ENCODE peak calls at places on chromosomes 6 and 20, in four cellular contexts. J is heart right ventricle, T is SW 1271, X is EL. I is an unnamed sample.

GRCh38 chr6:132391391-132392291 is 9.6 kb downstream of the MOXD1 start:
- DNase-seq in J (no peak), T (no peak), X (peak), I (peak)

GRCh38 chr6:166253277-166254229 is 54.6 kb downstream of the PRR18 start:
- DNase-seq in J (no peak), T (no peak), X (no peak), I (no peak)

GRCh38 chr20:31663838-31664695 is 26.4 kb downstream of the COX4I2 start:
- DNase-seq in J (no peak), T (no peak), X (no peak), I (no peak)

GRCh38 chr6:14055541-14055940 is 62.0 kb upstream of the CD83 start:
- DNase-seq in J (no peak), T (no peak), X (no peak), I (no peak)

GRCh38 chr20:58634818-58635665 is 16.0 kb upstream of the STX16 start:
- DNase-seq in J (no peak), T (no peak), X (peak), I (no peak)

GRCh38 chr20:40771308-40771610 is 82.2 kb upstream of the MAFB start:
- DNase-seq in J (no peak), T (no peak), X (no peak), I (no peak)

GRCh38 chr6:152295346-152295745 is 341.8 kb downstream of the SYNE1 start:
- DNase-seq in J (no peak), T (no peak), X (peak), I (no peak)

GRCh38 chr20:40860487-40860902 is 168.1 kb upstream of the TOP1 start:
- DNase-seq in J (no peak), T (no peak), X (peak), I (peak)

GRCh38 chr20:13995841-13996240 is 525 bp downstream of the MACROD2 start:
- DNase-seq in J (peak), T (no peak), X (peak), I (peak)

GRCh38 chr6:47698342-47698787 is at the start of gene ADGRF4:
- DNase-seq in J (no peak), T (no peak), X (peak), I (peak)

GRCh38 chr6:4522453-4522852 is 253.8 kb upstream of the CDYL start:
- DNase-seq in J (no peak), T (no peak), X (no peak), I (no peak)

GRCh38 chr20:50678213-50678898 is 13.0 kb downstream of the RIPOR3 start:
- DNase-seq in J (no peak), T (no peak), X (no peak), I (peak)

GRCh38 chr6:121171879-121172278 is 162.4 kb downstream of the TBC1D32 start:
- DNase-seq in J (no peak), T (no peak), X (no peak), I (no peak)

GRCh38 chr6:47278545-47278944 is 31.2 kb downstream of the TNFRSF21 start:
- DNase-seq in J (no peak), T (no peak), X (peak), I (no peak)

GRCh38 chr6:148203970-148204369 is 138.7 kb upstream of the SASH1 start:
- DNase-seq in J (no peak), T (no peak), X (peak), I (no peak)

GRCh38 chr6:13765570-13765969 is 48.8 kb downstream of the MCUR1 start:
- DNase-seq in J (no peak), T (no peak), X (no peak), I (no peak)

GRCh38 chr6:148404456-148405022 is 61.9 kb downstream of the SASH1 start:
- DNase-seq in J (no peak), T (no peak), X (no peak), I (no peak)

GRCh38 chr6:131250121-131250520 is 114.9 kb downstream of the AKAP7 start:
- DNase-seq in J (peak), T (no peak), X (peak), I (peak)

GRCh38 chr6:41367700-41368099 is 32.3 kb downstream of the NCR2 start:
- DNase-seq in J (peak), T (peak), X (peak), I (peak)

GRCh38 chr6:68040780-68041179 is 594.3 kb upstream of the ADGRB3 start:
- DNase-seq in J (no peak), T (no peak), X (no peak), I (no peak)

GRCh38 chr20:36541227-36542018 is at the start of gene MYL9:
- DNase-seq in J (peak), T (no peak), X (peak), I (peak)

GRCh38 chr6:603265-603664 is 53.6 kb downstream of the HUS1B start:
- DNase-seq in J (no peak), T (no peak), X (no peak), I (no peak)

GRCh38 chr6:28207244-28208179 is 17.6 kb upstream of the ZSCAN9 start:
- DNase-seq in J (peak), T (no peak), X (peak), I (no peak)

GRCh38 chr6:27297484-27297856 is 14.6 kb downstream of the POM121L2 start:
- DNase-seq in J (no peak), T (no peak), X (no peak), I (no peak)

GRCh38 chr6:116217069-116217468 is 36.8 kb downstream of the TSPYL4 start:
- DNase-seq in J (no peak), T (no peak), X (peak), I (no peak)

GRCh38 chr6:3512832-3513231 is 56.0 kb upstream of the SLC22A23 start:
- DNase-seq in J (no peak), T (no peak), X (no peak), I (no peak)

GRCh38 chr6:45951771-45952529 is 63.7 kb downstream of the CLIC5 start:
- DNase-seq in J (no peak), T (no peak), X (no peak), I (no peak)

GRCh38 chr6:106444777-106445507 is 84.4 kb downstream of the CRYBG1 start:
- DNase-seq in J (no peak), T (no peak), X (peak), I (no peak)

GRCh38 chr20:2955257-2955950 is 82.1 kb downstream of the PTPRA start:
- DNase-seq in J (no peak), T (no peak), X (no peak), I (no peak)

GRCh38 chr6:108080010-108080780 is 5.7 kb upstream of the OSTM1 start:
- DNase-seq in J (no peak), T (no peak), X (peak), I (no peak)

I was measured in adrenal gland.